ENCODE peak calls at places on chromosomes 2 and 18, in ten cellular contexts. P, D, E, T, K, U, X, G, J and Y are unnamed samples.

GRCh38 chr2:196610796-196611195 is 28.7 kb upstream of the CCDC150 start:
- DNase-seq in P (no peak), E (no peak), D (no peak), T (no peak), U (no peak), K (no peak), X (no peak), G (peak), J (no peak), Y (no peak)

GRCh38 chr2:221103930-221104329 is 468.2 kb downstream of the EPHA4 start:
- DNase-seq in U (no peak), T (peak), K (no peak), X (no peak), P (no peak), D (no peak), E (no peak), J (no peak), G (peak), Y (no peak)

GRCh38 chr18:986071-986470 is 81.4 kb downstream of the ADCYAP1 start:
- DNase-seq in X (no peak), P (no peak), K (no peak), D (no peak), U (no peak), T (no peak), G (peak), J (no peak), E (no peak), Y (no peak)

GRCh38 chr2:172093416-172094318 is 8.4 kb downstream of the DLX1 start:
- DNase-seq in P (peak), G (peak), X (no peak), J (no peak), K (no peak), D (no peak), T (no peak), E (no peak), U (peak), Y (no peak)

GRCh38 chr2:3649581-3649980 is 8.4 kb upstream of the ALLC start:
- DNase-seq in T (no peak), D (no peak), P (no peak), K (no peak), U (no peak), E (no peak), X (no peak), G (no peak), J (no peak), Y (no peak)

GRCh38 chr18:48776161-48776555 is 174.6 kb downstream of the SMAD7 start:
- DNase-seq in J (no peak), D (no peak), T (no peak), U (no peak), X (no peak), K (no peak), G (no peak), E (no peak), P (no peak), Y (no peak)

GRCh38 chr18:74626311-74626874 is 28.7 kb downstream of the ZNF407 start:
- DNase-seq in E (no peak), D (no peak), T (no peak), J (no peak), P (no peak), G (no peak), K (no peak), X (no peak), U (no peak), Y (no peak)

GRCh38 chr2:146982393-146982846 is 862.4 kb upstream of the ACVR2A start:
- DNase-seq in J (peak), P (no peak), E (peak), T (no peak), U (no peak), K (peak), G (peak), D (peak), X (no peak), Y (no peak)

GRCh38 chr18:74541703-74542555 is 7.6 kb downstream of the CNDP1 start:
- DNase-seq in G (no peak), E (peak), D (no peak), X (no peak), U (no peak), J (no peak), T (peak), P (no peak), K (no peak), Y (no peak)

GRCh38 chr2:152415231-152415642 is 80.3 kb downstream of the FMNL2 start:
- DNase-seq in P (no peak), X (no peak), D (no peak), K (no peak), E (no peak), J (peak), G (peak), U (no peak), T (no peak), Y (no peak)

GRCh38 chr2:236949089-236949935 is 136.4 kb upstream of the COPS8 start:
- DNase-seq in E (peak), T (no peak), K (peak), P (no peak), U (no peak), X (no peak), D (no peak), G (no peak), J (no peak), Y (no peak)

GRCh38 chr2:74438248-74438647 is 3.5 kb downstream of the RTKN start:
- DNase-seq in G (no peak), U (no peak), T (no peak), P (no peak), E (no peak), J (no peak), D (no peak), X (no peak), K (no peak), Y (no peak)

GRCh38 chr2:95029898-95030341 is 4.4 kb downstream of the MAL start:
- DNase-seq in G (no peak), U (no peak), J (no peak), K (no peak), P (no peak), T (no peak), X (no peak), E (no peak), D (no peak), Y (no peak)

GRCh38 chr18:51337406-51337805 is 139.9 kb upstream of the MEX3C start:
- DNase-seq in E (no peak), X (no peak), K (no peak), U (no peak), J (no peak), G (peak), T (no peak), P (no peak), D (no peak), Y (no peak)

GRCh38 chr2:134522856-134523460 is 195.8 kb downstream of the TMEM163 start:
- DNase-seq in P (no peak), G (no peak), K (no peak), U (no peak), J (no peak), D (no peak), X (no peak), T (no peak), E (no peak), Y (peak)

GRCh38 chr2:157722580-157723234 is 94.0 kb upstream of the ACVR1C start:
- DNase-seq in P (no peak), X (no peak), D (no peak), E (no peak), J (no peak), U (no peak), K (no peak), T (no peak), G (peak), Y (no peak)

GRCh38 chr18:46481048-46481846 is 175.8 kb downstream of the LOXHD1 start:
- DNase-seq in G (peak), E (peak), U (peak), D (no peak), P (peak), T (no peak), J (peak), X (peak), K (no peak), Y (no peak)

GRCh38 chr2:26355038-26355995 is 8.7 kb upstream of the ADGRF3 start:
- DNase-seq in J (peak), G (peak), U (no peak), T (peak), X (no peak), E (no peak), K (no peak), D (peak), P (no peak), Y (no peak)

GRCh38 chr2:18396328-18396727 is 164.1 kb downstream of the RDH14 start:
- DNase-seq in U (no peak), D (no peak), P (no peak), T (no peak), X (no peak), G (peak), K (no peak), E (no peak), J (no peak), Y (no peak)

GRCh38 chr2:189281151-189281550 is 101.6 kb upstream of the COL5A2 start:
- DNase-seq in U (no peak), X (no peak), P (no peak), D (no peak), E (no peak), K (no peak), G (no peak), J (no peak), T (no peak), Y (no peak)

GRCh38 chr2:219615036-219615435 is 12.4 kb upstream of the SLC4A3 start:
- DNase-seq in T (no peak), P (no peak), X (no peak), G (no peak), D (no peak), E (no peak), U (no peak), J (no peak), K (no peak), Y (no peak)

GRCh38 chr2:1572638-1573037 is 159.4 kb downstream of the TPO start:
- DNase-seq in G (peak), P (no peak), U (no peak), E (no peak), T (no peak), K (no peak), D (peak), X (no peak), J (no peak), Y (no peak)

GRCh38 chr2:63099032-63099431 is 48.4 kb downstream of the OTX1 start:
- DNase-seq in J (no peak), D (no peak), G (no peak), X (no peak), U (no peak), T (no peak), P (no peak), K (no peak), E (no peak), Y (no peak)

GRCh38 chr2:239879423-239880084 is 145.6 kb downstream of the NDUFA10 start:
- DNase-seq in K (no peak), X (no peak), U (no peak), T (no peak), J (no peak), E (peak), D (no peak), G (no peak), P (no peak), Y (no peak)

GRCh38 chr2:85804583-85804982 is 50.8 kb downstream of the ATOH8 start:
- DNase-seq in P (no peak), E (no peak), T (no peak), X (no peak), D (no peak), G (peak), U (no peak), K (peak), J (no peak), Y (no peak)

GRCh38 chr18:52339891-52340371 is at the start of gene DCC:
- DNase-seq in D (no peak), G (peak), T (peak), P (peak), E (peak), J (peak), K (no peak), U (peak), X (peak), Y (peak)

GRCh38 chr2:118223487-118224136 is 135.3 kb downstream of the INSIG2 start:
- DNase-seq in T (no peak), U (no peak), G (peak), J (no peak), X (peak), K (no peak), E (no peak), P (no peak), D (no peak), Y (no peak)

GRCh38 chr2:239165206-239165831 is 235.5 kb downstream of the HDAC4 start:
- DNase-seq in U (no peak), K (peak), T (peak), G (no peak), X (no peak), D (no peak), E (no peak), P (no peak), J (peak), Y (no peak)

DNA sequence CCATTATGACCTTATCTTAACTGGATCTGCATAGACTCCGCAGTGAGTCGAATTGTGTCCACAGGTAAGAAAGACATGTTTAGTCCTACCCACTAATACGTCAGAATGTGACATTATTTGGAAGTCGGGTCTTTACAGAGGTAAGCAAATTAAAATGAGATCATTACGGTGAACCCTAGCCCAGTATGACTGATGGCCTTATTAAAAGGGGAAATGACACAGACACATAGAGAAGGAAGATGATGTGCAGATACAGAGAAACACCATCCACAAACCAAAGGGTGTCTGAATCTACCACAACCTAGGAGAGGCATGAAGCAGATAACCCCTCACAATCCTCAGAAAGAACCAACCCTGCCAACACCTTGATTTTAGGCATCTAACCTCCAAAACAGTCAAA is 135.6 kb downstream of the GALNT1 start:
- DNase-seq in K (no peak), J (no peak), G (no peak), D (no peak), E (no peak), U (no peak), P (no peak), T (no peak), X (no peak), Y (no peak)
- TF ChIP-seq CTCF in K (no peak), J (no peak), G (no peak), D (no peak), E (no peak), U (no peak), P (no peak), T (no peak), X (no peak), Y (no peak)

GRCh38 chr2:155377178-155377780 is 678.8 kb downstream of the KCNJ3 start:
- DNase-seq in J (no peak), X (no peak), E (no peak), G (peak), K (no peak), D (no peak), T (no peak), U (no peak), P (no peak), Y (no peak)
- TF ChIP-seq CTCF in J (peak), X (peak), E (no peak), G (no peak), K (no peak), D (peak), T (peak), U (peak), P (peak), Y (peak)

GRCh38 chr2:37020212-37020886 is 54.0 kb upstream of the STRN start:
- DNase-seq in T (no peak), J (peak), E (peak), G (peak), X (no peak), U (no peak), K (peak), D (peak), P (no peak), Y (no peak)

GRCh38 chr2:37020887-37021796 is 54.8 kb upstream of the STRN start:
- DNase-seq in J (no peak), T (no peak), G (peak), K (no peak), X (no peak), P (no peak), D (no peak), U (no peak), E (no peak), Y (no peak)

GRCh38 chr2:37029758-37030157 is 54.4 kb downstream of the HEATR5B start:
- DNase-seq in J (no peak), E (no peak), D (no peak), P (no peak), X (no peak), K (no peak), T (no peak), U (no peak), G (no peak), Y (no peak)

GRCh38 chr2:37026050-37026449 is 58.1 kb downstream of the HEATR5B start:
- DNase-seq in G (no peak), K (no peak), T (no peak), D (no peak), P (no peak), U (no peak), X (no peak), J (no peak), E (no peak), Y (no peak)
- TF ChIP-seq CTCF in G (no peak), K (no peak), T (no peak), D (no peak), P (no peak), U (peak), X (peak), J (no peak), E (no peak), Y (peak)

GRCh38 chr2:24613154-24613814 is 122.2 kb downstream of the NCOA1 start:
- DNase-seq in T (no peak), G (peak), J (no peak), P (peak), U (peak), E (no peak), X (peak), K (no peak), D (peak), Y (no peak)
- TF ChIP-seq CTCF in T (no peak), G (peak), J (no peak), P (peak), U (peak), E (no peak), X (peak), K (no peak), D (peak), Y (no peak)

GRCh38 chr2:2619995-2620394 is 288.9 kb upstream of the MYT1L start:
- DNase-seq in X (no peak), J (no peak), D (no peak), P (no peak), U (no peak), K (no peak), T (no peak), E (no peak), G (no peak), Y (no peak)
- TF ChIP-seq CTCF in X (no peak), J (no peak), D (no peak), P (no peak), U (no peak), K (no peak), T (no peak), E (no peak), G (no peak), Y (no peak)

GRCh38 chr2:160092445-160092844 is 30.0 kb upstream of the PLA2R1 start:
- DNase-seq in X (no peak), E (no peak), T (no peak), P (no peak), U (no peak), D (no peak), K (no peak), G (no peak), J (no peak), Y (no peak)

GRCh38 chr2:160091381-160091780 is 29.0 kb upstream of the PLA2R1 start:
- DNase-seq in J (no peak), E (no peak), D (peak), G (peak), P (no peak), U (no peak), X (no peak), T (no peak), K (no peak), Y (no peak)

GRCh38 chr2:160085662-160086061 is 23.2 kb upstream of the PLA2R1 start:
- DNase-seq in T (no peak), J (no peak), K (no peak), E (no peak), P (no peak), D (no peak), U (no peak), X (no peak), G (no peak), Y (no peak)

GRCh38 chr2:160087854-160088745 is 25.7 kb upstream of the PLA2R1 start:
- DNase-seq in G (peak), J (no peak), U (no peak), P (no peak), X (no peak), D (no peak), K (no peak), E (no peak), T (no peak), Y (no peak)
- TF ChIP-seq CTCF in G (peak), J (peak), U (peak), P (peak), X (peak), D (peak), K (no peak), E (no peak), T (no peak), Y (no peak)

GRCh38 chr2:241219856-241220356 is 31.4 kb downstream of the ANO7 start:
- DNase-seq in G (no peak), K (no peak), D (no peak), T (no peak), E (no peak), J (no peak), X (no peak), U (no peak), P (no peak), Y (no peak)

GRCh38 chr2:241217320-241218031 is 29.0 kb downstream of the ANO7 start:
- DNase-seq in E (peak), J (peak), X (peak), D (no peak), T (peak), U (peak), P (peak), K (peak), G (peak), Y (peak)

GRCh38 chr2:241219030-241219382 is 30.5 kb downstream of the ANO7 start:
- DNase-seq in J (no peak), D (no peak), E (no peak), P (no peak), X (no peak), U (no peak), G (no peak), K (no peak), T (no peak), Y (no peak)

GRCh38 chr2:241216211-241216761 is 27.8 kb downstream of the ANO7 start:
- DNase-seq in G (no peak), X (no peak), E (no peak), J (no peak), T (no peak), U (no peak), P (no peak), K (no peak), D (no peak), Y (no peak)

GRCh38 chr2:241218131-241219029 is 29.9 kb downstream of the ANO7 start:
- DNase-seq in J (peak), G (peak), T (no peak), U (peak), P (peak), E (peak), K (no peak), X (peak), D (no peak), Y (no peak)
- TF ChIP-seq CTCF in J (peak), G (peak), T (peak), U (peak), P (peak), E (peak), K (no peak), X (peak), D (peak), Y (peak)

GRCh38 chr18:22983175-22983574 is 50.0 kb downstream of the RBBP8 start:
- DNase-seq in K (no peak), G (peak), T (no peak), X (no peak), E (no peak), U (no peak), D (no peak), J (no peak), P (peak), Y (no peak)
- TF ChIP-seq CTCF in K (peak), G (peak), T (peak), X (peak), E (peak), U (peak), D (peak), J (peak), P (peak), Y (peak)